ENCODE peak calls at places on chromosomes 12 and 14, in nine cellular contexts. One of them, this sample, is unnamed.

GRCh38 chr12:116324684-116325664 is 47.5 kb upstream of the MED13L start:
- DNase-seq in ascending aorta: no peak
- DNase-seq in fibroblast of the aortic adventitia: no peak
- DNase-seq in tibial artery: no peak
- DNase-seq in K562: no peak
- DNase-seq in pancreas: no peak
- DNase-seq in CD8-positive, alpha-beta T cell: no peak
- DNase-seq in PC-9: no peak
- DNase-seq in SK-N-SH: no peak
- DNase-seq in this sample: no peak

GRCh38 chr14:69079747-69080146 is 73.2 kb downstream of the DCAF5 start:
- DNase-seq in SK-N-SH: no peak
- DNase-seq in tibial artery: no peak
- DNase-seq in fibroblast of the aortic adventitia: no peak
- DNase-seq in CD8-positive, alpha-beta T cell: no peak
- DNase-seq in ascending aorta: no peak
- DNase-seq in PC-9: no peak
- DNase-seq in pancreas: no peak
- DNase-seq in K562: no peak
- DNase-seq in this sample: no peak

GRCh38 chr14:66503532-66503931 is 4.4 kb upstream of the GPHN start:
- DNase-seq in pancreas: no peak
- DNase-seq in PC-9: no peak
- DNase-seq in SK-N-SH: no peak
- DNase-seq in ascending aorta: no peak
- DNase-seq in CD8-positive, alpha-beta T cell: no peak
- DNase-seq in K562: no peak
- DNase-seq in fibroblast of the aortic adventitia: peak
- DNase-seq in tibial artery: no peak
- DNase-seq in this sample: no peak

GRCh38 chr14:80805136-80805535 is 136.4 kb downstream of the CEP128 start:
- DNase-seq in ascending aorta: no peak
- DNase-seq in CD8-positive, alpha-beta T cell: no peak
- DNase-seq in SK-N-SH: no peak
- DNase-seq in fibroblast of the aortic adventitia: peak
- DNase-seq in PC-9: no peak
- DNase-seq in K562: no peak
- DNase-seq in pancreas: no peak
- DNase-seq in tibial artery: no peak
- DNase-seq in this sample: no peak

GRCh38 chr12:87766044-87766443 is 263.2 kb downstream of the C12orf50 start:
- DNase-seq in fibroblast of the aortic adventitia: no peak
- DNase-seq in pancreas: no peak
- DNase-seq in K562: no peak
- DNase-seq in tibial artery: no peak
- DNase-seq in CD8-positive, alpha-beta T cell: no peak
- DNase-seq in PC-9: no peak
- DNase-seq in ascending aorta: no peak
- DNase-seq in SK-N-SH: no peak
- DNase-seq in this sample: no peak

GRCh38 chr12:101564912-101565311 is 29.9 kb upstream of the MYBPC1 start:
- DNase-seq in tibial artery: no peak
- DNase-seq in fibroblast of the aortic adventitia: no peak
- DNase-seq in K562: peak
- DNase-seq in SK-N-SH: peak
- DNase-seq in PC-9: no peak
- DNase-seq in ascending aorta: no peak
- DNase-seq in pancreas: no peak
- DNase-seq in CD8-positive, alpha-beta T cell: no peak
- DNase-seq in this sample: no peak

GRCh38 chr14:96318836-96319235 is 44.3 kb downstream of the ATG2B start:
- DNase-seq in CD8-positive, alpha-beta T cell: no peak
- DNase-seq in SK-N-SH: no peak
- DNase-seq in ascending aorta: no peak
- DNase-seq in PC-9: no peak
- DNase-seq in fibroblast of the aortic adventitia: no peak
- DNase-seq in pancreas: no peak
- DNase-seq in tibial artery: no peak
- DNase-seq in K562: no peak
- DNase-seq in this sample: no peak

GRCh38 chr12:57694459-57695019 is 607 bp downstream of the OS9 start:
- DNase-seq in ascending aorta: no peak
- DNase-seq in PC-9: no peak
- DNase-seq in tibial artery: no peak
- DNase-seq in fibroblast of the aortic adventitia: no peak
- DNase-seq in pancreas: peak
- DNase-seq in CD8-positive, alpha-beta T cell: no peak
- DNase-seq in SK-N-SH: peak
- DNase-seq in K562: peak
- DNase-seq in this sample: peak

GRCh38 chr14:73140924-73141323 is 4.6 kb downstream of the PSEN1 start:
- DNase-seq in PC-9: no peak
- DNase-seq in fibroblast of the aortic adventitia: no peak
- DNase-seq in tibial artery: no peak
- DNase-seq in pancreas: no peak
- DNase-seq in K562: no peak
- DNase-seq in SK-N-SH: no peak
- DNase-seq in CD8-positive, alpha-beta T cell: no peak
- DNase-seq in ascending aorta: no peak
- DNase-seq in this sample: no peak

GRCh38 chr12:94536040-94536965 is 76.6 kb upstream of the CEP83 start:
- DNase-seq in SK-N-SH: no peak
- DNase-seq in K562: no peak
- DNase-seq in pancreas: no peak
- DNase-seq in fibroblast of the aortic adventitia: no peak
- DNase-seq in tibial artery: no peak
- DNase-seq in PC-9: no peak
- DNase-seq in CD8-positive, alpha-beta T cell: no peak
- DNase-seq in ascending aorta: no peak
- DNase-seq in this sample: no peak

GRCh38 chr14:67370830-67371229 is 10.7 kb downstream of the EIF2S1 start:
- DNase-seq in pancreas: no peak
- DNase-seq in CD8-positive, alpha-beta T cell: no peak
- DNase-seq in tibial artery: no peak
- DNase-seq in ascending aorta: no peak
- DNase-seq in PC-9: no peak
- DNase-seq in SK-N-SH: no peak
- DNase-seq in K562: no peak
- DNase-seq in fibroblast of the aortic adventitia: no peak
- DNase-seq in this sample: no peak

GRCh38 chr12:109554761-109555160 is 18.5 kb downstream of the MMAB start:
- DNase-seq in SK-N-SH: no peak
- DNase-seq in PC-9: no peak
- DNase-seq in ascending aorta: no peak
- DNase-seq in fibroblast of the aortic adventitia: no peak
- DNase-seq in tibial artery: no peak
- DNase-seq in pancreas: no peak
- DNase-seq in K562: no peak
- DNase-seq in CD8-positive, alpha-beta T cell: no peak
- DNase-seq in this sample: no peak

GRCh38 chr14:96624661-96625435 is 122.7 kb downstream of the PAPOLA start:
- DNase-seq in SK-N-SH: no peak
- DNase-seq in PC-9: no peak
- DNase-seq in pancreas: no peak
- DNase-seq in CD8-positive, alpha-beta T cell: no peak
- DNase-seq in fibroblast of the aortic adventitia: no peak
- DNase-seq in tibial artery: no peak
- DNase-seq in K562: no peak
- DNase-seq in ascending aorta: no peak
- DNase-seq in this sample: no peak

GRCh38 chr12:82574191-82574590 is 112.5 kb upstream of the TMTC2 start:
- DNase-seq in tibial artery: no peak
- DNase-seq in ascending aorta: no peak
- DNase-seq in pancreas: no peak
- DNase-seq in CD8-positive, alpha-beta T cell: no peak
- DNase-seq in K562: no peak
- DNase-seq in PC-9: no peak
- DNase-seq in fibroblast of the aortic adventitia: no peak
- DNase-seq in SK-N-SH: no peak
- DNase-seq in this sample: no peak

GRCh38 chr14:101073598-101073965 is 170.1 kb upstream of the RTL1 start:
- DNase-seq in pancreas: no peak
- DNase-seq in K562: no peak
- DNase-seq in tibial artery: peak
- DNase-seq in SK-N-SH: no peak
- DNase-seq in ascending aorta: no peak
- DNase-seq in fibroblast of the aortic adventitia: no peak
- DNase-seq in PC-9: no peak
- DNase-seq in CD8-positive, alpha-beta T cell: no peak
- DNase-seq in this sample: no peak

GRCh38 chr12:46660276-46660675 is 165.5 kb downstream of the SLC38A4 start:
- DNase-seq in K562: no peak
- DNase-seq in SK-N-SH: no peak
- DNase-seq in ascending aorta: no peak
- DNase-seq in CD8-positive, alpha-beta T cell: no peak
- DNase-seq in pancreas: no peak
- DNase-seq in PC-9: no peak
- DNase-seq in fibroblast of the aortic adventitia: peak
- DNase-seq in tibial artery: no peak
- DNase-seq in this sample: no peak

GRCh38 chr12:46657416-46658411 is 168.1 kb downstream of the SLC38A4 start:
- DNase-seq in fibroblast of the aortic adventitia: peak
- DNase-seq in ascending aorta: no peak
- DNase-seq in CD8-positive, alpha-beta T cell: no peak
- DNase-seq in K562: peak
- DNase-seq in PC-9: no peak
- DNase-seq in SK-N-SH: no peak
- DNase-seq in tibial artery: no peak
- DNase-seq in pancreas: no peak
- DNase-seq in this sample: no peak

GRCh38 chr12:46660719-46661118 is 165.1 kb downstream of the SLC38A4 start:
- DNase-seq in tibial artery: no peak
- DNase-seq in ascending aorta: no peak
- DNase-seq in SK-N-SH: no peak
- DNase-seq in fibroblast of the aortic adventitia: peak
- DNase-seq in CD8-positive, alpha-beta T cell: no peak
- DNase-seq in K562: no peak
- DNase-seq in pancreas: no peak
- DNase-seq in PC-9: no peak
- DNase-seq in this sample: no peak

GRCh38 chr12:46659844-46660243 is 166.0 kb downstream of the SLC38A4 start:
- DNase-seq in PC-9: no peak
- DNase-seq in SK-N-SH: no peak
- DNase-seq in ascending aorta: no peak
- DNase-seq in K562: no peak
- DNase-seq in pancreas: no peak
- DNase-seq in fibroblast of the aortic adventitia: no peak
- DNase-seq in CD8-positive, alpha-beta T cell: no peak
- DNase-seq in tibial artery: no peak
- DNase-seq in this sample: no peak

DNA sequence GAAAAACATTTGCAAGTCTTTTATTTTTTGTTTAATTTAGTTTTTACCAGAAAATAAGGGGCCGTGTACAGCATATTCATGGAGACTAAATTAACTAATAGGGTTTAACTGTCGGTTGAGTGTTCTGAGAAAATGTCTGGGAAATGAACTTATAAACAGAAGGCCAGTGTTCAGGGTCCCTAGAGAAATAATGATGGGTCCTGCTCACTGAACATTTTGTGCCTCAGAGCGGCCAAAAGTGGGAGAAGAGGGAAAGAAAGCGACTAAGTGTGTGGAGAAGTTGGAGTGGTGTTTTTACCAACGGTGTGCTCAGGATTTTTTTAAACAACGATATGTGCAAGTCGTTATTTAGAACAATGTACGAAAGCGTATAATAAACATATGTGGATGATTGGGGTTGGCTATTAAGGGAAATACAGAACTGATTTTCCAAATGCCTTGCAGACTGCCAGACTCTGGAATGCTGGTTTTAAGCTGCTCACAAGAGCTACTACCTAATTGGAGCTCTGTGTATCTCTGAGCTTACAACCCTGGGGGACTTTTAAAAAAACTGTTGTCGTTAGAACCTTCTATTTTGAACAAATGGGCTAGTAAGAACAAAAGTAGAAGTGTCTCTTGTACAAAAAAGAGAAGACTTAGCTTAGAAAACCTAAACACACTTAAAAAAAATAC is 166.6 kb downstream of the SLC38A4 start:
- DNase-seq in pancreas: no peak
- DNase-seq in SK-N-SH: no peak
- DNase-seq in tibial artery: no peak
- DNase-seq in K562: no peak
- DNase-seq in ascending aorta: no peak
- DNase-seq in fibroblast of the aortic adventitia: peak
- DNase-seq in CD8-positive, alpha-beta T cell: no peak
- DNase-seq in PC-9: no peak
- DNase-seq in this sample: no peak
- H3K4me3 ChIP-seq in pancreas: no peak
- H3K4me3 ChIP-seq in SK-N-SH: no peak
- H3K4me3 ChIP-seq in tibial artery: peak
- H3K4me3 ChIP-seq in K562: no peak
- H3K4me3 ChIP-seq in ascending aorta: peak
- H3K4me3 ChIP-seq in fibroblast of the aortic adventitia: no peak
- H3K4me3 ChIP-seq in CD8-positive, alpha-beta T cell: no peak
- H3K4me3 ChIP-seq in PC-9: no peak
- H3K4me3 ChIP-seq in this sample: no peak

GRCh38 chr12:128818065-128819022 is 5.4 kb downstream of the SLC15A4 start:
- DNase-seq in pancreas: no peak
- DNase-seq in PC-9: no peak
- DNase-seq in K562: no peak
- DNase-seq in fibroblast of the aortic adventitia: peak
- DNase-seq in CD8-positive, alpha-beta T cell: no peak
- DNase-seq in tibial artery: no peak
- DNase-seq in SK-N-SH: no peak
- DNase-seq in ascending aorta: no peak
- DNase-seq in this sample: no peak
- H3K4me3 ChIP-seq in pancreas: no peak
- H3K4me3 ChIP-seq in PC-9: no peak
- H3K4me3 ChIP-seq in K562: no peak
- H3K4me3 ChIP-seq in fibroblast of the aortic adventitia: peak
- H3K4me3 ChIP-seq in CD8-positive, alpha-beta T cell: no peak
- H3K4me3 ChIP-seq in tibial artery: no peak
- H3K4me3 ChIP-seq in SK-N-SH: no peak
- H3K4me3 ChIP-seq in ascending aorta: peak
- H3K4me3 ChIP-seq in this sample: no peak

GRCh38 chr14:99209409-99209808 is 62.6 kb downstream of the BCL11B start:
- DNase-seq in K562: no peak
- DNase-seq in ascending aorta: no peak
- DNase-seq in pancreas: no peak
- DNase-seq in PC-9: no peak
- DNase-seq in fibroblast of the aortic adventitia: no peak
- DNase-seq in tibial artery: no peak
- DNase-seq in SK-N-SH: no peak
- DNase-seq in CD8-positive, alpha-beta T cell: no peak
- DNase-seq in this sample: peak
- H3K4me3 ChIP-seq in K562: no peak
- H3K4me3 ChIP-seq in ascending aorta: no peak
- H3K4me3 ChIP-seq in pancreas: no peak
- H3K4me3 ChIP-seq in PC-9: no peak
- H3K4me3 ChIP-seq in fibroblast of the aortic adventitia: no peak
- H3K4me3 ChIP-seq in tibial artery: no peak
- H3K4me3 ChIP-seq in SK-N-SH: no peak
- H3K4me3 ChIP-seq in CD8-positive, alpha-beta T cell: no peak
- H3K4me3 ChIP-seq in this sample: no peak

DNA sequence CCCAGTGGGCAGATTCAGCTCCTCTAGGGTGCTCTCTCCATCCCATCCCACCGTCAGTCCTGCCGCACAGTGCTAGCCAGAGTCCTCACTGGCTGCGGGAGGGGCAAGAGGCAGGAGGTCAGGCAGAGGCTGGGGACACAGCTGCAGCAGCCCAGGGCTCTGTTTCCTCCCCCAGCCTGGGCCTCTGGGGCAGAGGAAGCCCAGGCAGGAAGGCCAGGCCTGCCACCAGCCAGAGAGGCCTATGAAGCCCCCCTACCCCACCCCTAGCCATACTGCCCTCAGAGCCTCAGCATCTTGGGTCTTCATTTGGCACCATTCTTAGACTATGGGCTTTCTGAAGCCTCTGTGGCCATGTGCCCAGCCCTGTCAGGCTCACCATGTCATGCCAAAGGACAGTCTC is 3.4 kb downstream of the ACVRL1 start:
- DNase-seq in pancreas: no peak
- DNase-seq in PC-9: no peak
- DNase-seq in SK-N-SH: peak
- DNase-seq in K562: no peak
- DNase-seq in fibroblast of the aortic adventitia: no peak
- DNase-seq in ascending aorta: no peak
- DNase-seq in tibial artery: no peak
- DNase-seq in CD8-positive, alpha-beta T cell: no peak
- DNase-seq in this sample: no peak
- H3K4me3 ChIP-seq in pancreas: no peak
- H3K4me3 ChIP-seq in PC-9: no peak
- H3K4me3 ChIP-seq in SK-N-SH: no peak
- H3K4me3 ChIP-seq in K562: no peak
- H3K4me3 ChIP-seq in fibroblast of the aortic adventitia: no peak
- H3K4me3 ChIP-seq in ascending aorta: no peak
- H3K4me3 ChIP-seq in tibial artery: no peak
- H3K4me3 ChIP-seq in CD8-positive, alpha-beta T cell: no peak
- H3K4me3 ChIP-seq in this sample: no peak

This sample was measured in mucosa of descending colon.